ENCODE peak calls at places on chromosomes 6 and 20, in nine cellular contexts. P, K, T, D, N, S, X, G and A are unnamed samples.

GRCh38 chr6:16665992-16666391 is 95.3 kb downstream of the ATXN1 start:
- DNase-seq in N (no peak), X (no peak), P (no peak), G (no peak), T (no peak), K (no peak), D (no peak), S (no peak), A (no peak)

GRCh38 chr6:166957087-166957804 is 896 bp upstream of the RNASET2 start:
- DNase-seq in S (no peak), G (peak), X (peak), P (peak), T (no peak), K (peak), N (peak), D (peak), A (peak)

GRCh38 chr6:54307412-54308036 is 717 bp upstream of the TINAG start:
- DNase-seq in D (no peak), S (no peak), N (no peak), G (peak), P (no peak), T (peak), X (no peak), K (no peak), A (peak)

GRCh38 chr6:147514831-147515230 is 6.3 kb downstream of the SAMD5 start:
- DNase-seq in P (no peak), K (no peak), D (no peak), S (no peak), N (no peak), T (no peak), G (no peak), X (no peak), A (no peak)

GRCh38 chr6:156718647-156719394 is 58.4 kb upstream of the ARID1B start:
- DNase-seq in S (no peak), X (no peak), G (no peak), N (no peak), K (no peak), T (no peak), D (no peak), P (no peak), A (peak)

GRCh38 chr6:170031684-170032121 is 259.2 kb downstream of the DLL1 start:
- DNase-seq in S (no peak), D (peak), P (no peak), K (no peak), X (no peak), T (no peak), N (no peak), G (no peak), A (no peak)

GRCh38 chr20:63494420-63495166 is 4.3 kb downstream of the EEF1A2 start:
- DNase-seq in G (no peak), P (no peak), K (no peak), T (no peak), S (no peak), N (no peak), X (no peak), D (no peak), A (no peak)

GRCh38 chr20:37481610-37482009 is 39.4 kb upstream of the NNAT start:
- DNase-seq in P (no peak), K (no peak), X (no peak), T (no peak), N (no peak), D (no peak), S (no peak), G (no peak), A (no peak)

GRCh38 chr6:89921691-89922090 is 27.4 kb downstream of the GJA10 start:
- DNase-seq in T (peak), S (no peak), K (no peak), G (no peak), P (no peak), N (no peak), D (no peak), X (no peak), A (no peak)

GRCh38 chr6:152091201-152091600 is 283.7 kb downstream of the ESR1 start:
- DNase-seq in T (no peak), P (no peak), X (no peak), N (no peak), G (no peak), D (no peak), S (no peak), K (no peak), A (no peak)

GRCh38 chr6:150250826-150251225 is 108.0 kb downstream of the PPP1R14C start:
- DNase-seq in P (no peak), D (no peak), X (peak), T (no peak), N (no peak), S (no peak), K (no peak), G (peak), A (no peak)